ENCODE peak calls at places on chromosomes 5 and 9, in nine cellular contexts. One of them, this sample, is unnamed.
A peak's percentile ranks its signal among the peaks of the same experiment; 100 is the strongest.

GRCh38 chr9:129145841-129146292 is 32.2 kb downstream of the IER5L start:
- DNase-seq in hepatocyte: peak; percentile 71
- DNase-seq in neural progenitor cell: peak; percentile 70
- DNase-seq in GM23338: peak; percentile 84
- DNase-seq in MM.1S: no peak
- DNase-seq in HCT116: no peak
- DNase-seq in GM23248: peak; percentile 79
- DNase-seq in SK-N-SH: no peak
- DNase-seq in PC-3: no peak
- DNase-seq in this sample: no peak

GRCh38 chr9:116837038-116837998 is 150.2 kb downstream of the TRIM32 start:
- DNase-seq in SK-N-SH: no peak
- DNase-seq in PC-3: peak; percentile 48
- DNase-seq in HCT116: no peak
- DNase-seq in MM.1S: no peak
- DNase-seq in hepatocyte: peak; percentile 70
- DNase-seq in GM23338: peak; percentile 28
- DNase-seq in neural progenitor cell: peak; percentile 12
- DNase-seq in GM23248: no peak
- DNase-seq in this sample: no peak

GRCh38 chr9:97470076-97470475 is 31.4 kb upstream of the TMOD1 start:
- DNase-seq in HCT116: peak; percentile 7
- DNase-seq in GM23338: peak; percentile 61
- DNase-seq in GM23248: no peak
- DNase-seq in hepatocyte: no peak
- DNase-seq in neural progenitor cell: peak; percentile 44
- DNase-seq in MM.1S: peak; percentile 55
- DNase-seq in SK-N-SH: peak; percentile 37
- DNase-seq in PC-3: peak; percentile 16
- DNase-seq in this sample: peak; percentile 13

GRCh38 chr5:14912206-14912605 is 40.6 kb upstream of the ANKH start:
- DNase-seq in HCT116: no peak
- DNase-seq in PC-3: no peak
- DNase-seq in GM23338: no peak
- DNase-seq in MM.1S: no peak
- DNase-seq in SK-N-SH: no peak
- DNase-seq in neural progenitor cell: no peak
- DNase-seq in GM23248: no peak
- DNase-seq in hepatocyte: no peak
- DNase-seq in this sample: no peak

GRCh38 chr5:14581891-14582796 is 552 bp downstream of the OTULINL start:
- DNase-seq in PC-3: peak; percentile 75
- DNase-seq in MM.1S: peak; percentile 91
- DNase-seq in GM23338: peak; percentile 74
- DNase-seq in SK-N-SH: peak; percentile 85
- DNase-seq in neural progenitor cell: peak; percentile 82
- DNase-seq in hepatocyte: peak; percentile 83
- DNase-seq in HCT116: peak; percentile 33
- DNase-seq in GM23248: peak; percentile 58
- DNase-seq in this sample: peak; percentile 63

GRCh38 chr5:176733586-176734262 is 76.6 kb upstream of the UNC5A start:
- DNase-seq in HCT116: no peak
- DNase-seq in SK-N-SH: peak; percentile 42
- DNase-seq in PC-3: no peak
- DNase-seq in GM23248: peak; percentile 42
- DNase-seq in GM23338: no peak
- DNase-seq in neural progenitor cell: no peak
- DNase-seq in MM.1S: no peak
- DNase-seq in hepatocyte: no peak
- DNase-seq in this sample: no peak

GRCh38 chr5:123037104-123037418 is 536 bp upstream of the PPIC start:
- DNase-seq in GM23338: no peak
- DNase-seq in PC-3: no peak
- DNase-seq in HCT116: no peak
- DNase-seq in SK-N-SH: no peak
- DNase-seq in hepatocyte: no peak
- DNase-seq in GM23248: no peak
- DNase-seq in MM.1S: no peak
- DNase-seq in neural progenitor cell: no peak
- DNase-seq in this sample: no peak

GRCh38 chr9:131500939-131501541 is 1.7 kb upstream of the POMT1 start:
- DNase-seq in hepatocyte: peak; percentile 23
- DNase-seq in GM23338: no peak
- DNase-seq in neural progenitor cell: no peak
- DNase-seq in SK-N-SH: no peak
- DNase-seq in MM.1S: peak; percentile 81
- DNase-seq in PC-3: peak; percentile 78
- DNase-seq in GM23248: peak; percentile 84
- DNase-seq in HCT116: no peak
- DNase-seq in this sample: no peak

GRCh38 chr9:114163517-114163924 is 8.2 kb downstream of the COL27A1 start:
- DNase-seq in neural progenitor cell: peak; percentile 65
- DNase-seq in GM23338: peak; percentile 79
- DNase-seq in SK-N-SH: peak; percentile 70
- DNase-seq in GM23248: peak; percentile 72
- DNase-seq in PC-3: no peak
- DNase-seq in HCT116: no peak
- DNase-seq in hepatocyte: peak; percentile 91
- DNase-seq in MM.1S: peak; percentile 61
- DNase-seq in this sample: no peak

GRCh38 chr5:30499402-30499801 is 694.1 kb upstream of the CDH6 start:
- DNase-seq in hepatocyte: no peak
- DNase-seq in GM23248: no peak
- DNase-seq in GM23338: no peak
- DNase-seq in neural progenitor cell: no peak
- DNase-seq in PC-3: no peak
- DNase-seq in HCT116: no peak
- DNase-seq in SK-N-SH: no peak
- DNase-seq in MM.1S: no peak
- DNase-seq in this sample: no peak

GRCh38 chr9:129182625-129183494 is 4.8 kb upstream of the IER5L start:
- DNase-seq in HCT116: no peak
- DNase-seq in hepatocyte: peak; percentile 73
- DNase-seq in PC-3: peak; percentile 6
- DNase-seq in neural progenitor cell: peak; percentile 86
- DNase-seq in GM23248: peak; percentile 54
- DNase-seq in SK-N-SH: peak; percentile 65
- DNase-seq in GM23338: peak; percentile 93
- DNase-seq in MM.1S: no peak
- DNase-seq in this sample: no peak

GRCh38 chr5:116377276-116378006 is 197.2 kb downstream of the SEMA6A start:
- DNase-seq in SK-N-SH: no peak
- DNase-seq in GM23248: no peak
- DNase-seq in PC-3: no peak
- DNase-seq in neural progenitor cell: no peak
- DNase-seq in GM23338: no peak
- DNase-seq in MM.1S: peak; percentile 37
- DNase-seq in HCT116: no peak
- DNase-seq in hepatocyte: no peak
- DNase-seq in this sample: no peak

GRCh38 chr9:35906923-35907699 is 1.1 kb downstream of the HRCT1 start:
- DNase-seq in HCT116: no peak
- DNase-seq in GM23248: peak; percentile 90
- DNase-seq in MM.1S: no peak
- DNase-seq in neural progenitor cell: peak; percentile 47
- DNase-seq in PC-3: peak; percentile 26
- DNase-seq in GM23338: no peak
- DNase-seq in hepatocyte: peak; percentile 68
- DNase-seq in SK-N-SH: no peak
- DNase-seq in this sample: no peak

GRCh38 chr9:35904966-35905781 is 828 bp upstream of the HRCT1 start:
- DNase-seq in hepatocyte: no peak
- DNase-seq in GM23248: peak; percentile 91
- DNase-seq in PC-3: peak; percentile 71
- DNase-seq in neural progenitor cell: no peak
- DNase-seq in MM.1S: no peak
- DNase-seq in HCT116: no peak
- DNase-seq in SK-N-SH: no peak
- DNase-seq in GM23338: no peak
- DNase-seq in this sample: no peak

GRCh38 chr9:35903049-35903448 is 3.0 kb upstream of the HRCT1 start:
- DNase-seq in HCT116: peak; percentile 48
- DNase-seq in SK-N-SH: peak; percentile 72
- DNase-seq in PC-3: peak; percentile 68
- DNase-seq in GM23248: peak; percentile 64
- DNase-seq in MM.1S: peak; percentile 85
- DNase-seq in neural progenitor cell: peak; percentile 67
- DNase-seq in GM23338: peak; percentile 77
- DNase-seq in hepatocyte: peak; percentile 74
- DNase-seq in this sample: peak; percentile 76

GRCh38 chr9:35905912-35906679 is at the start of gene HRCT1:
- DNase-seq in PC-3: peak; percentile 96
- DNase-seq in GM23338: no peak
- DNase-seq in HCT116: peak; percentile 74
- DNase-seq in neural progenitor cell: no peak
- DNase-seq in SK-N-SH: no peak
- DNase-seq in MM.1S: no peak
- DNase-seq in hepatocyte: peak; percentile 89
- DNase-seq in GM23248: peak; percentile 97
- DNase-seq in this sample: no peak

DNA sequence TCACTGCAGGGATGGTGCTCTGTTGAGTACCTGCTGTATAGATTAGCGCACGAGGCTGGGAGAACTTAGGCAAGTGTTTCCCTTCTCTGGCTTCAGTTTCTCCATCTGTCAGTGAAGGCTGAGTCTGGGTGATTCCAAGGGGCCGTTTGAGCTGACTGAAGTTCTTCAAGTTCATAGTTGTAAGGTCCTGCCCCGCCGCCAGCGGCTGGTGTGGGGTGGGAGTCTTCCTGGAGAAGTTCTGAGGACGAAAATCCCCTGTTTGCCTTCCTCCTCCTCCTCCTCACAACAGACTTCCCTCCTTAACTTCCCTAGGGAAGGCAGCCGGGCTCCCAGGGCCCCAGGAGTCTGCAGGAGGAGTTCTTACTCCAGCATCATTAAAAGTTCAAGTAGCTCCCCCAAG is 1.7 kb upstream of the HRCT1 start:
- DNase-seq in HCT116: no peak
- DNase-seq in SK-N-SH: no peak
- DNase-seq in GM23338: no peak
- DNase-seq in MM.1S: no peak
- DNase-seq in hepatocyte: no peak
- DNase-seq in PC-3: no peak
- DNase-seq in neural progenitor cell: no peak
- DNase-seq in GM23248: no peak
- DNase-seq in this sample: no peak
- H3K27ac ChIP-seq in HCT116: no peak overlapping the region
- H3K27ac ChIP-seq in SK-N-SH: no peak overlapping the region
- H3K27ac ChIP-seq in GM23338: no peak overlapping the region
- H3K27ac ChIP-seq in MM.1S: no peak overlapping the region
- H3K27ac ChIP-seq in hepatocyte: no peak overlapping the region
- H3K27ac ChIP-seq in PC-3: no peak overlapping the region
- H3K27ac ChIP-seq in neural progenitor cell: no peak overlapping the region
- H3K27ac ChIP-seq in GM23248: no peak overlapping the region
- H3K27ac ChIP-seq in this sample: no peak overlapping the region

GRCh38 chr5:171449426-171449825 is 30.0 kb downstream of the FGF18 start:
- DNase-seq in hepatocyte: peak; percentile 45
- DNase-seq in neural progenitor cell: no peak
- DNase-seq in GM23338: no peak
- DNase-seq in MM.1S: no peak
- DNase-seq in HCT116: no peak
- DNase-seq in PC-3: no peak
- DNase-seq in SK-N-SH: no peak
- DNase-seq in GM23248: no peak
- DNase-seq in this sample: no peak

GRCh38 chr5:171453988-171454387 is 34.5 kb downstream of the FGF18 start:
- DNase-seq in neural progenitor cell: no peak
- DNase-seq in MM.1S: no peak
- DNase-seq in GM23248: no peak
- DNase-seq in HCT116: no peak
- DNase-seq in PC-3: no peak
- DNase-seq in hepatocyte: no peak
- DNase-seq in SK-N-SH: no peak
- DNase-seq in GM23338: no peak
- DNase-seq in this sample: no peak

GRCh38 chr5:171451421-171451820 is 32.0 kb downstream of the FGF18 start:
- DNase-seq in GM23248: no peak
- DNase-seq in neural progenitor cell: no peak
- DNase-seq in HCT116: no peak
- DNase-seq in PC-3: no peak
- DNase-seq in SK-N-SH: no peak
- DNase-seq in MM.1S: no peak
- DNase-seq in hepatocyte: no peak
- DNase-seq in GM23338: no peak
- DNase-seq in this sample: no peak

GRCh38 chr5:171453056-171453725 is 33.7 kb downstream of the FGF18 start:
- DNase-seq in SK-N-SH: no peak
- DNase-seq in MM.1S: no peak
- DNase-seq in HCT116: no peak
- DNase-seq in PC-3: no peak
- DNase-seq in neural progenitor cell: no peak
- DNase-seq in GM23338: peak; percentile 40
- DNase-seq in GM23248: no peak
- DNase-seq in hepatocyte: no peak
- DNase-seq in this sample: no peak

GRCh38 chr5:171450423-171451246 is 31.2 kb downstream of the FGF18 start:
- DNase-seq in SK-N-SH: no peak
- DNase-seq in neural progenitor cell: peak; percentile 69
- DNase-seq in HCT116: no peak
- DNase-seq in GM23248: peak; percentile 95
- DNase-seq in MM.1S: no peak
- DNase-seq in PC-3: no peak
- DNase-seq in hepatocyte: peak; percentile 82
- DNase-seq in GM23338: peak; percentile 70
- DNase-seq in this sample: no peak
- TF ChIP-seq EZH2phosphoT487 in SK-N-SH: no peak
- TF ChIP-seq EZH2phosphoT487 in neural progenitor cell: no peak
- TF ChIP-seq EZH2phosphoT487 in HCT116: no peak
- TF ChIP-seq EZH2phosphoT487 in GM23248: no peak
- TF ChIP-seq EZH2phosphoT487 in MM.1S: no peak
- TF ChIP-seq EZH2phosphoT487 in PC-3: no peak
- TF ChIP-seq EZH2phosphoT487 in hepatocyte: no peak
- TF ChIP-seq EZH2phosphoT487 in GM23338: no peak
- TF ChIP-seq EZH2phosphoT487 in this sample: no peak

GRCh38 chr9:3981897-3982296 is 318.0 kb downstream of the GLIS3 start:
- DNase-seq in SK-N-SH: no peak
- DNase-seq in GM23338: no peak
- DNase-seq in MM.1S: no peak
- DNase-seq in neural progenitor cell: no peak
- DNase-seq in HCT116: no peak
- DNase-seq in GM23248: no peak
- DNase-seq in PC-3: no peak
- DNase-seq in hepatocyte: no peak
- DNase-seq in this sample: no peak
- H3K27ac ChIP-seq in SK-N-SH: no peak overlapping the region
- H3K27ac ChIP-seq in GM23338: no peak overlapping the region
- H3K27ac ChIP-seq in MM.1S: no peak overlapping the region
- H3K27ac ChIP-seq in neural progenitor cell: peak overlapping the region; percentile 59
- H3K27ac ChIP-seq in HCT116: no peak overlapping the region
- H3K27ac ChIP-seq in GM23248: no peak overlapping the region
- H3K27ac ChIP-seq in PC-3: no peak overlapping the region
- H3K27ac ChIP-seq in hepatocyte: no peak overlapping the region
- H3K27ac ChIP-seq in this sample: no peak overlapping the region

GRCh38 chr5:126178521-126178920 is 244.7 kb upstream of the GRAMD2B start:
- DNase-seq in GM23248: peak; percentile 53
- DNase-seq in GM23338: no peak
- DNase-seq in PC-3: no peak
- DNase-seq in hepatocyte: no peak
- DNase-seq in MM.1S: no peak
- DNase-seq in HCT116: no peak
- DNase-seq in SK-N-SH: no peak
- DNase-seq in neural progenitor cell: no peak
- DNase-seq in this sample: no peak
- TF ChIP-seq EZH2phosphoT487 in GM23248: no peak
- TF ChIP-seq EZH2phosphoT487 in GM23338: no peak
- TF ChIP-seq EZH2phosphoT487 in PC-3: no peak
- TF ChIP-seq EZH2phosphoT487 in hepatocyte: no peak
- TF ChIP-seq EZH2phosphoT487 in MM.1S: no peak
- TF ChIP-seq EZH2phosphoT487 in HCT116: no peak
- TF ChIP-seq EZH2phosphoT487 in SK-N-SH: no peak
- TF ChIP-seq EZH2phosphoT487 in neural progenitor cell: no peak
- TF ChIP-seq EZH2phosphoT487 in this sample: no peak

This sample was measured in OCI-LY7.